ENCODE peak calls at places on chromosomes 2 and 18, in five cellular contexts. One of them, this sample, is unnamed.

GRCh38 chr2:79985145-79985544 is 319.4 kb downstream of the LRRTM1 start:
- DNase-seq in stomach: no peak
- DNase-seq in body of pancreas: no peak
- DNase-seq in aorta: no peak
- DNase-seq in thyroid gland: no peak
- DNase-seq in this sample: no peak

GRCh38 chr2:86747708-86748627 is 27.9 kb downstream of the RMND5A start:
- DNase-seq in body of pancreas: no peak
- DNase-seq in stomach: no peak
- DNase-seq in aorta: no peak
- DNase-seq in thyroid gland: no peak
- DNase-seq in this sample: no peak

GRCh38 chr18:62979172-62979571 is 263.8 kb downstream of the PHLPP1 start:
- DNase-seq in stomach: peak; percentile 60
- DNase-seq in thyroid gland: no peak
- DNase-seq in aorta: no peak
- DNase-seq in body of pancreas: no peak
- DNase-seq in this sample: peak; percentile 76

GRCh38 chr2:8324164-8324848 is 357.6 kb upstream of the ID2 start:
- DNase-seq in stomach: no peak
- DNase-seq in thyroid gland: no peak
- DNase-seq in aorta: no peak
- DNase-seq in body of pancreas: no peak
- DNase-seq in this sample: no peak

GRCh38 chr2:165401285-165401852 is 68.1 kb upstream of the CSRNP3 start:
- DNase-seq in thyroid gland: no peak
- DNase-seq in aorta: no peak
- DNase-seq in stomach: no peak
- DNase-seq in body of pancreas: no peak
- DNase-seq in this sample: no peak

GRCh38 chr18:74951165-74951760 is 257.7 kb downstream of the PTGR3 start:
- DNase-seq in thyroid gland: peak; percentile 86
- DNase-seq in body of pancreas: peak; percentile 63
- DNase-seq in aorta: no peak
- DNase-seq in stomach: peak; percentile 81
- DNase-seq in this sample: peak; percentile 77

GRCh38 chr2:76895469-76895868 is 626.7 kb downstream of the LRRTM4 start:
- DNase-seq in body of pancreas: no peak
- DNase-seq in thyroid gland: no peak
- DNase-seq in aorta: no peak
- DNase-seq in stomach: no peak
- DNase-seq in this sample: no peak

GRCh38 chr2:69151974-69152373 is 139.0 kb downstream of the ANTXR1 start:
- DNase-seq in body of pancreas: no peak
- DNase-seq in stomach: no peak
- DNase-seq in aorta: no peak
- DNase-seq in thyroid gland: no peak
- DNase-seq in this sample: no peak

GRCh38 chr2:52383541-52383940 is 1351.6 kb upstream of the NRXN1 start:
- DNase-seq in aorta: no peak
- DNase-seq in thyroid gland: no peak
- DNase-seq in body of pancreas: no peak
- DNase-seq in stomach: no peak
- DNase-seq in this sample: no peak

GRCh38 chr2:182368446-182368845 is 58.4 kb downstream of the PDE1A start:
- DNase-seq in aorta: no peak
- DNase-seq in stomach: no peak
- DNase-seq in thyroid gland: no peak
- DNase-seq in body of pancreas: no peak
- DNase-seq in this sample: no peak

GRCh38 chr2:217933326-217933993 is 69.3 kb downstream of the TNS1 start:
- DNase-seq in stomach: no peak
- DNase-seq in thyroid gland: peak; percentile 49
- DNase-seq in aorta: peak; percentile 78
- DNase-seq in body of pancreas: no peak
- DNase-seq in this sample: no peak

GRCh38 chr2:158079672-158080071 is 22.0 kb upstream of the UPP2 start:
- DNase-seq in thyroid gland: no peak
- DNase-seq in body of pancreas: no peak
- DNase-seq in stomach: no peak
- DNase-seq in aorta: no peak
- DNase-seq in this sample: no peak

GRCh38 chr18:50675043-50675442 is 115.2 kb downstream of the MAPK4 start:
- DNase-seq in thyroid gland: no peak
- DNase-seq in aorta: no peak
- DNase-seq in body of pancreas: no peak
- DNase-seq in stomach: no peak
- DNase-seq in this sample: no peak

GRCh38 chr2:2703127-2703526 is 372.1 kb upstream of the MYT1L start:
- DNase-seq in stomach: no peak
- DNase-seq in aorta: no peak
- DNase-seq in body of pancreas: no peak
- DNase-seq in thyroid gland: no peak
- DNase-seq in this sample: no peak

GRCh38 chr18:58345064-58345463 is 283.8 kb downstream of the ALPK2 start:
- DNase-seq in body of pancreas: no peak
- DNase-seq in aorta: no peak
- DNase-seq in stomach: no peak
- DNase-seq in thyroid gland: no peak
- DNase-seq in this sample: no peak

GRCh38 chr2:219851169-219851568 is 223.7 kb downstream of the SLC4A3 start:
- DNase-seq in thyroid gland: no peak
- DNase-seq in aorta: no peak
- DNase-seq in body of pancreas: no peak
- DNase-seq in stomach: no peak
- DNase-seq in this sample: no peak

GRCh38 chr2:189613077-189613636 is 32.6 kb upstream of the SLC40A1 start:
- DNase-seq in thyroid gland: peak; percentile 37
- DNase-seq in body of pancreas: no peak
- DNase-seq in aorta: no peak
- DNase-seq in stomach: no peak
- DNase-seq in this sample: no peak

GRCh38 chr2:27704342-27704876 is 40.7 kb downstream of the SLC4A1AP start:
- DNase-seq in thyroid gland: no peak
- DNase-seq in body of pancreas: no peak
- DNase-seq in aorta: no peak
- DNase-seq in stomach: no peak
- DNase-seq in this sample: no peak
- H3K27ac ChIP-seq in thyroid gland: no peak overlapping the region
- H3K27ac ChIP-seq in body of pancreas: no peak overlapping the region
- H3K27ac ChIP-seq in aorta: peak overlapping the region; percentile 32
- H3K27ac ChIP-seq in stomach: peak overlapping the region; percentile 91
- H3K27ac ChIP-seq in this sample: no peak overlapping the region

GRCh38 chr2:43509886-43510285 is 86.0 kb downstream of the THADA start:
- DNase-seq in stomach: no peak
- DNase-seq in aorta: no peak
- DNase-seq in body of pancreas: no peak
- DNase-seq in thyroid gland: no peak
- DNase-seq in this sample: no peak
- H3K9me3 ChIP-seq in stomach: no peaks in the 10 kb centered on the region
- H3K9me3 ChIP-seq in aorta: no peaks in the 10 kb centered on the region
- H3K9me3 ChIP-seq in body of pancreas: no peaks in the 10 kb centered on the region
- H3K9me3 ChIP-seq in thyroid gland: no peaks in the 10 kb centered on the region
- H3K9me3 ChIP-seq in this sample: no peaks in the 10 kb centered on the region

GRCh38 chr2:37671816-37672103 is 318 bp upstream of the CDC42EP3 start:
- DNase-seq in body of pancreas: no peak
- DNase-seq in stomach: no peak
- DNase-seq in aorta: no peak
- DNase-seq in thyroid gland: no peak
- DNase-seq in this sample: no peak
- H3K27me3 ChIP-seq in body of pancreas: no peaks in the 10 kb centered on the region
- H3K27me3 ChIP-seq in stomach: no peaks in the 10 kb centered on the region
- H3K27me3 ChIP-seq in aorta: no peaks in the 10 kb centered on the region
- H3K27me3 ChIP-seq in thyroid gland: no peaks in the 10 kb centered on the region
- H3K27me3 ChIP-seq in this sample: no peaks in the 10 kb centered on the region

GRCh38 chr2:26595146-26595545 is 46.0 kb downstream of the CIB4 start:
- DNase-seq in aorta: peak; percentile 31
- DNase-seq in body of pancreas: peak; percentile 4
- DNase-seq in stomach: no peak
- DNase-seq in thyroid gland: no peak
- DNase-seq in this sample: peak; percentile 13
- H3K27ac ChIP-seq in aorta: no peak overlapping the region
- H3K27ac ChIP-seq in body of pancreas: no peak overlapping the region
- H3K27ac ChIP-seq in stomach: no peak overlapping the region
- H3K27ac ChIP-seq in thyroid gland: no peak overlapping the region
- H3K27ac ChIP-seq in this sample: no peak overlapping the region

GRCh38 chr2:171832489-171832888 is 61.6 kb downstream of the SLC25A12 start:
- DNase-seq in stomach: no peak
- DNase-seq in body of pancreas: no peak
- DNase-seq in thyroid gland: no peak
- DNase-seq in aorta: no peak
- DNase-seq in this sample: no peak

GRCh38 chr2:171824086-171824485 is 70.0 kb downstream of the SLC25A12 start:
- DNase-seq in aorta: no peak
- DNase-seq in body of pancreas: no peak
- DNase-seq in stomach: no peak
- DNase-seq in thyroid gland: no peak
- DNase-seq in this sample: no peak

GRCh38 chr2:171834286-171834685 is 59.8 kb downstream of the SLC25A12 start:
- DNase-seq in aorta: no peak
- DNase-seq in stomach: no peak
- DNase-seq in body of pancreas: no peak
- DNase-seq in thyroid gland: no peak
- DNase-seq in this sample: no peak

DNA sequence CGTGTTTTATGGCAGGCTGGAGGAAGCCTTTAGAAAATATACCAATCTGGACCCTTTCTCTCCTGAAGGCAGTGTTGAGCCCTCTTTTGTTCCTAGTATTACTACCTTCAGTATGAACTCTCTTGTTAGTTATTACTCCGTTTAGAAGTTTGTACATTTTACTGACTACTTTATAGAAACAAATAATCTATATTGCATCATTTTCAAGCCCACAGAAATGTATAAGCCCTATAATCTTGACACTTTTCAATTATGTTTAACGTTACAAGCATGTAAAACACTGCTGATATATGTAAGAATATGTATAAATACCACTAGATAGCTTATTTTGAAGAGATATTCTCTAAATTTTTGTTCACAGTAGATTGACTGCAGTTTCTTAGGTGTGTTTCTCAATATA is 64.0 kb downstream of the SLC25A12 start:
- DNase-seq in thyroid gland: no peak
- DNase-seq in aorta: no peak
- DNase-seq in body of pancreas: no peak
- DNase-seq in stomach: no peak
- DNase-seq in this sample: no peak
- H3K9me3 ChIP-seq in thyroid gland: no peaks in the 10 kb centered on the region
- H3K9me3 ChIP-seq in aorta: no peaks in the 10 kb centered on the region
- H3K9me3 ChIP-seq in body of pancreas: no peaks in the 10 kb centered on the region
- H3K9me3 ChIP-seq in stomach: peaks cover 5% of the 10 kb centered on the region
- H3K9me3 ChIP-seq in this sample: no peaks in the 10 kb centered on the region

GRCh38 chr2:176162911-176163654 is 6.0 kb downstream of the HOXD3 start:
- DNase-seq in thyroid gland: no peak
- DNase-seq in aorta: no peak
- DNase-seq in body of pancreas: no peak
- DNase-seq in stomach: no peak
- DNase-seq in this sample: no peak
- H3K27me3 ChIP-seq in thyroid gland: peaks cover 65% of the 10 kb centered on the region
- H3K27me3 ChIP-seq in aorta: peaks cover 5% of the 10 kb centered on the region
- H3K27me3 ChIP-seq in body of pancreas: no peaks in the 10 kb centered on the region
- H3K27me3 ChIP-seq in stomach: peaks cover 96% of the 10 kb centered on the region
- H3K27me3 ChIP-seq in this sample: peaks cover 99% of the 10 kb centered on the region

GRCh38 chr2:10302479-10303173 is at the start of gene HPCAL1:
- DNase-seq in body of pancreas: peak; percentile 91
- DNase-seq in stomach: peak; percentile 93
- DNase-seq in thyroid gland: peak; percentile 89
- DNase-seq in aorta: peak; percentile 95
- DNase-seq in this sample: peak; percentile 96

GRCh38 chr2:10305254-10305635 is 2.5 kb downstream of the HPCAL1 start:
- DNase-seq in aorta: peak; percentile 64
- DNase-seq in body of pancreas: no peak
- DNase-seq in stomach: no peak
- DNase-seq in thyroid gland: no peak
- DNase-seq in this sample: no peak

GRCh38 chr2:10304458-10305253 is 2.0 kb downstream of the HPCAL1 start:
- DNase-seq in thyroid gland: no peak
- DNase-seq in stomach: no peak
- DNase-seq in body of pancreas: no peak
- DNase-seq in aorta: peak; percentile 73
- DNase-seq in this sample: no peak

GRCh38 chr2:10303174-10303633 is 500 bp downstream of the HPCAL1 start:
- DNase-seq in thyroid gland: no peak
- DNase-seq in body of pancreas: no peak
- DNase-seq in aorta: peak; percentile 79
- DNase-seq in stomach: peak; percentile 41
- DNase-seq in this sample: no peak

GRCh38 chr2:10303634-10304378 is 1.1 kb downstream of the HPCAL1 start:
- DNase-seq in stomach: peak; percentile 61
- DNase-seq in aorta: peak; percentile 86
- DNase-seq in thyroid gland: peak; percentile 72
- DNase-seq in body of pancreas: peak; percentile 50
- DNase-seq in this sample: peak; percentile 84
- H3K27ac ChIP-seq in stomach: peak overlapping the region; percentile 91
- H3K27ac ChIP-seq in aorta: no peak overlapping the region
- H3K27ac ChIP-seq in thyroid gland: peak overlapping the region; percentile 6
- H3K27ac ChIP-seq in body of pancreas: peak overlapping the region; percentile 82
- H3K27ac ChIP-seq in this sample: peak overlapping the region; percentile 88

GRCh38 chr18:78647018-78647417 is 332.6 kb upstream of the SALL3 start:
- DNase-seq in body of pancreas: no peak
- DNase-seq in thyroid gland: no peak
- DNase-seq in aorta: no peak
- DNase-seq in stomach: no peak
- DNase-seq in this sample: no peak
- H3K9me3 ChIP-seq in body of pancreas: no peaks in the 10 kb centered on the region
- H3K9me3 ChIP-seq in thyroid gland: no peaks in the 10 kb centered on the region
- H3K9me3 ChIP-seq in aorta: no peaks in the 10 kb centered on the region
- H3K9me3 ChIP-seq in stomach: peaks cover 6% of the 10 kb centered on the region
- H3K9me3 ChIP-seq in this sample: no peaks in the 10 kb centered on the region